ENCODE peak calls at places on chromosome 7, in seven cellular contexts. One of them, this sample, is unnamed.

GRCh38 chr7:126957443-126957842 is 295.3 kb downstream of the GRM8 start:
- DNase-seq in IMR-90: no peak
- DNase-seq in adrenal gland: no peak
- DNase-seq in uterus: no peak
- DNase-seq in NB4: no peak
- DNase-seq in sigmoid colon: no peak
- DNase-seq in H1: no peak
- DNase-seq in this sample: no peak

GRCh38 chr7:129489491-129489890 is 12.8 kb upstream of the SMKR1 start:
- DNase-seq in IMR-90: peak; percentile 93
- DNase-seq in adrenal gland: no peak
- DNase-seq in uterus: no peak
- DNase-seq in NB4: no peak
- DNase-seq in sigmoid colon: no peak
- DNase-seq in H1: no peak
- DNase-seq in this sample: no peak

GRCh38 chr7:48077438-48077837 is 11.6 kb upstream of the UPP1 start:
- DNase-seq in IMR-90: no peak
- DNase-seq in adrenal gland: no peak
- DNase-seq in uterus: no peak
- DNase-seq in NB4: no peak
- DNase-seq in sigmoid colon: no peak
- DNase-seq in H1: no peak
- DNase-seq in this sample: no peak

GRCh38 chr7:7911756-7912155 is 56.8 kb upstream of the GLCCI1 start:
- DNase-seq in IMR-90: no peak
- DNase-seq in adrenal gland: no peak
- DNase-seq in uterus: no peak
- DNase-seq in NB4: no peak
- DNase-seq in sigmoid colon: no peak
- DNase-seq in H1: no peak
- DNase-seq in this sample: no peak

GRCh38 chr7:16801111-16801542 is 3.7 kb downstream of the AGR2 start:
- DNase-seq in IMR-90: peak; percentile 83
- DNase-seq in adrenal gland: peak; percentile 20
- DNase-seq in uterus: no peak
- DNase-seq in NB4: peak; percentile 72
- DNase-seq in sigmoid colon: no peak
- DNase-seq in H1: no peak
- DNase-seq in this sample: no peak

GRCh38 chr7:23419160-23419559 is 51.1 kb downstream of the IGF2BP3 start:
- DNase-seq in IMR-90: no peak
- DNase-seq in adrenal gland: no peak
- DNase-seq in uterus: no peak
- DNase-seq in NB4: no peak
- DNase-seq in sigmoid colon: no peak
- DNase-seq in H1: no peak
- DNase-seq in this sample: no peak

GRCh38 chr7:55441668-55442305 is 76.7 kb downstream of the LANCL2 start:
- DNase-seq in IMR-90: peak; percentile 85
- DNase-seq in adrenal gland: no peak
- DNase-seq in uterus: no peak
- DNase-seq in NB4: no peak
- DNase-seq in sigmoid colon: no peak
- DNase-seq in H1: no peak
- DNase-seq in this sample: no peak

GRCh38 chr7:121510858-121511482 is 114.9 kb upstream of the FAM3C start:
- DNase-seq in IMR-90: no peak
- DNase-seq in adrenal gland: no peak
- DNase-seq in uterus: no peak
- DNase-seq in NB4: no peak
- DNase-seq in sigmoid colon: no peak
- DNase-seq in H1: no peak
- DNase-seq in this sample: no peak

GRCh38 chr7:148014473-148014872 is 576.1 kb upstream of the C7orf33 start:
- DNase-seq in IMR-90: no peak
- DNase-seq in adrenal gland: no peak
- DNase-seq in uterus: no peak
- DNase-seq in NB4: no peak
- DNase-seq in sigmoid colon: no peak
- DNase-seq in H1: no peak
- DNase-seq in this sample: no peak

GRCh38 chr7:151426906-151427704 is 12.8 kb downstream of the CRYGN start:
- DNase-seq in IMR-90: no peak
- DNase-seq in adrenal gland: no peak
- DNase-seq in uterus: no peak
- DNase-seq in NB4: no peak
- DNase-seq in sigmoid colon: peak; percentile 67
- DNase-seq in H1: peak; percentile 43
- DNase-seq in this sample: no peak

GRCh38 chr7:2607122-2607912 is 24.5 kb upstream of the TTYH3 start:
- DNase-seq in IMR-90: no peak
- DNase-seq in adrenal gland: peak; percentile 62
- DNase-seq in uterus: no peak
- DNase-seq in NB4: no peak
- DNase-seq in sigmoid colon: peak; percentile 82
- DNase-seq in H1: no peak
- DNase-seq in this sample: no peak

GRCh38 chr7:149423441-149423970 is 37.4 kb downstream of the ZNF777 start:
- DNase-seq in IMR-90: no peak
- DNase-seq in adrenal gland: no peak
- DNase-seq in uterus: no peak
- DNase-seq in NB4: no peak
- DNase-seq in sigmoid colon: no peak
- DNase-seq in H1: no peak
- DNase-seq in this sample: no peak

GRCh38 chr7:16743207-16743606 is 10.3 kb upstream of the TSPAN13 start:
- DNase-seq in IMR-90: peak; percentile 78
- DNase-seq in adrenal gland: no peak
- DNase-seq in uterus: no peak
- DNase-seq in NB4: no peak
- DNase-seq in sigmoid colon: no peak
- DNase-seq in H1: no peak
- DNase-seq in this sample: no peak

GRCh38 chr7:27997188-27997707 is 183.3 kb downstream of the JAZF1 start:
- DNase-seq in IMR-90: no peak
- DNase-seq in adrenal gland: no peak
- DNase-seq in uterus: no peak
- DNase-seq in NB4: no peak
- DNase-seq in sigmoid colon: no peak
- DNase-seq in H1: no peak
- DNase-seq in this sample: no peak

GRCh38 chr7:116726713-116727431 is 54.9 kb downstream of the MET start:
- DNase-seq in IMR-90: no peak
- DNase-seq in adrenal gland: no peak
- DNase-seq in uterus: no peak
- DNase-seq in NB4: no peak
- DNase-seq in sigmoid colon: no peak
- DNase-seq in H1: no peak
- DNase-seq in this sample: no peak

GRCh38 chr7:77330169-77330882 is 85.8 kb downstream of the GSAP start:
- DNase-seq in IMR-90: peak; percentile 37
- DNase-seq in adrenal gland: no peak
- DNase-seq in uterus: no peak
- DNase-seq in NB4: peak; percentile 99
- DNase-seq in sigmoid colon: no peak
- DNase-seq in H1: no peak
- DNase-seq in this sample: no peak

GRCh38 chr7:1419688-1420087 is 39.6 kb downstream of the MICALL2 start:
- DNase-seq in IMR-90: no peak
- DNase-seq in adrenal gland: no peak
- DNase-seq in uterus: no peak
- DNase-seq in NB4: no peak
- DNase-seq in sigmoid colon: no peak
- DNase-seq in H1: no peak
- DNase-seq in this sample: no peak
- TF ChIP-seq CTCF in IMR-90: no peak
- TF ChIP-seq CTCF in adrenal gland: no peak
- TF ChIP-seq CTCF in uterus: no peak
- TF ChIP-seq CTCF in NB4: no peak
- TF ChIP-seq CTCF in sigmoid colon: no peak
- TF ChIP-seq CTCF in H1: no peak
- TF ChIP-seq CTCF in this sample: no peak

DNA sequence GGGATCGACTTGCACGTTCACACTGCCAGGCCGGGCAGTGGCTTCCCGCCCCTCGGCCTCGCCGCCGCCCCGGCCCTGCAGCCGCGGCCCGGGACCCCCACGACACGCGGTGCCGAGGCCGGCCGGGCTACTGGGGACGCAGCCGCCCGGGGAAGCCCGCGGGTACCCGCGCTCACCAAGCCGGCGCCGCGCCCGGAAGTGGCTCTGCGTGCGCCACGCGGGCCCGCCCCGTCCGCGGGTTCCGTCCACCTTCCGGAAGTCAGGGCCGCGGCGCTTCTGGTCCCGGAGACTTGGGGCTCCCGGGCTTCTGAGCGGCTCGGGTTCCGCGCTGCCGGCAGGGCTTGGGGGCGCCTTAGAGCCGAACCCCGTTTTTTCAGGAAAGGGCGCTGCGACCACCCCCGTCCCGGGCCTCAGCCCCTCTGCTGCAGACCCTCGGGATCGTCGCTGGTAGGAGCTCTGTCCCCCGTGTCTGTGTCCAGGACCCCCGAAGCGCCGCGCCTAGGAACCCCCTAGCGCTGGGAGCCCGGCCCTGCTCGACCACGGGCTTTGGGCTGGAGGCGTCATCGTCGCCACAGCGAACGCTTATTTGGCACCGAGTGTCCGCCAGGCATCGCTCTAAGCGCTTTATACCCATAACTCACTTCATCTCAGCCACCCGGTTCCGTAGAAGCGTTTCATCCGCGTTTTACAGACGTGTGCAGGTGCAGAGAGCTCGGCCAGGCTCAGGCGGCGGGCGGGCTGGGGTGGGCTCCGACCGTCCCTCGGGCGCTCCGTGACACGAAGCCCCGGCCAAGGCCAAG is at the start of gene PSMG3:
- DNase-seq in IMR-90: peak; percentile 89
- DNase-seq in adrenal gland: peak; percentile 91
- DNase-seq in uterus: peak; percentile 88
- DNase-seq in NB4: peak; percentile 97
- DNase-seq in sigmoid colon: peak; percentile 96
- DNase-seq in H1: peak; percentile 75
- DNase-seq in this sample: peak; percentile 90
- TF ChIP-seq POLR2A in IMR-90: peak; percentile 75
- TF ChIP-seq POLR2A in adrenal gland: peak; percentile 67
- TF ChIP-seq POLR2A in uterus: peak; percentile 82
- TF ChIP-seq POLR2A in NB4: peak; percentile 89
- TF ChIP-seq POLR2A in sigmoid colon: peak; percentile 69
- TF ChIP-seq POLR2A in H1: peak; percentile 59
- TF ChIP-seq POLR2A in this sample: peak; percentile 78

DNA sequence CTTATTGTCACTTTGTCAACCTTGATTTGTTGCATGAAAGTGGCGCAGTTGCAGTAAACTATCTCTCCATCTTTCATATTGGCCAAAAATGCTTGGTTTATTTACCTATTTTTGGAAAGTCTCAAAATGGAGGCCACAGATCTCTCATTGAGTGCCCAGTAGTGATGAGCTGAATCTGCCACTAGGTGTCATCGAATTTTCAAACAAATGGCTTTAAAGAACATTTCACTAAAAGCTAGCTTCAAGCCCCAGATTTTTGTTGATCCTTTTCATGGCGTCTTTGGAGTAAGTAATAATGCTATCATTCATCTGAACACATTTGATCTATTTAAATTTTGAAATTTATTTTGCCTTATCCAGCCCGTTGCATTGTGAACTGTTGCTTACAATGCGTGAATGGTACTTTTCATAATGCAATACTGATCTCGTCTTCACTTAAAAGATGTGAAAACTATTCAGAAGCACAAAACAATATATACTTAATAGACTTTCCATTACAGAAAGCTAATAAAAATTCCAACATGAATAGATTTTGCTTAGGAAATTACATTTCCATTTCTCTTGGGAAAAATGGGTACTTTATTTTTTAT is 236.2 kb downstream of the DNAJB9 start:
- DNase-seq in IMR-90: peak; percentile 1
- DNase-seq in adrenal gland: no peak
- DNase-seq in uterus: no peak
- DNase-seq in NB4: peak; percentile 46
- DNase-seq in sigmoid colon: no peak
- DNase-seq in H1: no peak
- DNase-seq in this sample: no peak
- TF ChIP-seq CTCF in IMR-90: no peak
- TF ChIP-seq CTCF in adrenal gland: peak; percentile 25
- TF ChIP-seq CTCF in uterus: no peak
- TF ChIP-seq CTCF in NB4: peak; percentile 71
- TF ChIP-seq CTCF in sigmoid colon: no peak
- TF ChIP-seq CTCF in H1: no peak
- TF ChIP-seq CTCF in this sample: peak; percentile 64

GRCh38 chr7:6027806-6028365 is 3.3 kb upstream of the ANKRD61 start:
- DNase-seq in IMR-90: no peak
- DNase-seq in adrenal gland: no peak
- DNase-seq in uterus: no peak
- DNase-seq in NB4: no peak
- DNase-seq in sigmoid colon: no peak
- DNase-seq in H1: no peak
- DNase-seq in this sample: no peak

GRCh38 chr7:6026917-6027316 is 4.3 kb upstream of the ANKRD61 start:
- DNase-seq in IMR-90: no peak
- DNase-seq in adrenal gland: no peak
- DNase-seq in uterus: no peak
- DNase-seq in NB4: no peak
- DNase-seq in sigmoid colon: no peak
- DNase-seq in H1: no peak
- DNase-seq in this sample: peak; percentile 39

GRCh38 chr7:6028563-6028962 is 2.6 kb upstream of the ANKRD61 start:
- DNase-seq in IMR-90: no peak
- DNase-seq in adrenal gland: no peak
- DNase-seq in uterus: no peak
- DNase-seq in NB4: no peak
- DNase-seq in sigmoid colon: no peak
- DNase-seq in H1: no peak
- DNase-seq in this sample: no peak

GRCh38 chr7:6023974-6024435 is 7.2 kb upstream of the ANKRD61 start:
- DNase-seq in IMR-90: no peak
- DNase-seq in adrenal gland: no peak
- DNase-seq in uterus: no peak
- DNase-seq in NB4: no peak
- DNase-seq in sigmoid colon: no peak
- DNase-seq in H1: no peak
- DNase-seq in this sample: no peak

DNA sequence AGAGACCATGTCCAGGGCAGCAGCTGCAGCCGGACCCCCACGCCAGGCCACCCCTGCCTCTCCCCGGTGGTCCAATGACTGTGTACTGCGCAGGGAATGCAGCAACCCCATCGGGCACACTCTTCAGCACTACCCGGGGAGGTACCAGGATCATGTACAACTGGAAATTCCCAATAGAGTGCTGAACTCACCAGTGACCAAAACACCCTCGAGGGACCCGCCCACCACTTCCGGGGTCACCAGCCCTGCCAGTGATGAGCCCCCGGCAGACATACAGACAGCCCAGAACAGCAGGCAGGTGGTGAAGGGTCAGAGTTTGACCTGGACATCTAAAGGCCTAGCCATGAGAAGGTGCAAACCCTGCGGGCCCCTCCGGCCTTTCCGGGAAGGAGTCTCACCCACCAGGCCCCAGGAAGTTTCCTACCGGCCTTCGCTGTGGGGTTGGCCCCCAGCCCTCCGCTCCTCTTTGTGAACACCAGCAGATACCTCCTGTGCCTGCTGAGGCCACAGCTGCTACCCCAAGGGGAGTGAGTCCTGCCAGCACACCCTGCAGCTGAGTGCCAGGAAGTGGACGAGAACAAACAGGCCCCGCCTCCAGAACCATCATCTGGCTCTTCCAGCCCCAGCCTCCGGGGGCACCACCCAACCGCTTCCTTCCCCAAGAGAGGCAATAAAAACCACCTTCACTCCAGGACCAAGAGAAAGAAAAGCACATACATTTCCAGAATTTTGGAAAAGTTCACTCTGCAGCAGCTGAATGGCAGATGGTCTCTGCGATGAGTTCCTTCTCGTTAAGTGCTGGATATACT is 5.0 kb upstream of the ANKRD61 start:
- DNase-seq in IMR-90: peak; percentile 20
- DNase-seq in adrenal gland: peak; percentile 78
- DNase-seq in uterus: no peak
- DNase-seq in NB4: peak; percentile 76
- DNase-seq in sigmoid colon: peak; percentile 74
- DNase-seq in H1: peak; percentile 75
- DNase-seq in this sample: peak; percentile 70
- TF ChIP-seq POLR2A in IMR-90: no peak
- TF ChIP-seq POLR2A in adrenal gland: no peak
- TF ChIP-seq POLR2A in uterus: no peak
- TF ChIP-seq POLR2A in NB4: no peak
- TF ChIP-seq POLR2A in sigmoid colon: no peak
- TF ChIP-seq POLR2A in H1: no peak
- TF ChIP-seq POLR2A in this sample: no peak

This sample was measured in right lobe of liver.